ENCODE peak calls at places on chromosome X, in nine cellular contexts. T, V, P, H, I, C, A, E and J are unnamed samples.

GRCh38 chrX:4451591-4451990 is 738.1 kb upstream of the PRKX start:
- DNase-seq in A (no peak), C (no peak), I (no peak), V (no peak), T (no peak), H (no peak), E (no peak), P (no peak), J (no peak)

GRCh38 chrX:110001702-110002299 is 1.1 kb upstream of the TMEM164 start:
- DNase-seq in E (no peak), T (no peak), V (no peak), H (no peak), I (no peak), A (no peak), C (no peak), P (no peak), J (no peak)

GRCh38 chrX:130575831-130576404 is 174.1 kb downstream of the RBMX2 start:
- DNase-seq in E (peak), P (peak), H (peak), I (no peak), V (peak), C (peak), T (no peak), A (peak), J (peak)

GRCh38 chrX:119753639-119754257 is 4.6 kb upstream of the SOWAHD start:
- DNase-seq in P (no peak), E (peak), T (peak), V (peak), C (no peak), I (peak), H (peak), A (peak), J (no peak)

GRCh38 chrX:153778151-153778551 is 2.7 kb upstream of the SRPK3 start:
- DNase-seq in I (no peak), H (no peak), E (no peak), P (no peak), A (no peak), C (no peak), V (no peak), T (no peak), J (no peak)

GRCh38 chrX:11629593-11630211 is 36.0 kb downstream of the ARHGAP6 start:
- DNase-seq in A (no peak), P (no peak), E (peak), V (peak), T (no peak), C (no peak), I (no peak), H (no peak), J (peak)

GRCh38 chrX:38975368-38975767 is 174.1 kb downstream of the MID1IP1 start:
- DNase-seq in V (no peak), P (no peak), E (no peak), A (no peak), H (no peak), T (no peak), C (no peak), I (no peak), J (no peak)

GRCh38 chrX:47608130-47608810 is 11.4 kb downstream of the SYN1 start:
- DNase-seq in P (peak), T (no peak), C (no peak), A (no peak), H (no peak), I (no peak), E (no peak), V (no peak), J (no peak)

GRCh38 chrX:27675493-27675892 is 85.3 kb downstream of the DCAF8L2 start:
- DNase-seq in I (no peak), A (no peak), E (no peak), C (no peak), H (no peak), P (no peak), V (no peak), T (no peak), J (no peak)

GRCh38 chrX:110284159-110284558 is 33.7 kb downstream of the AMMECR1 start:
- DNase-seq in H (no peak), A (no peak), E (peak), C (no peak), T (no peak), V (peak), I (no peak), P (no peak), J (no peak)

GRCh38 chrX:136880003-136880451 is 498 bp downstream of the RBMX start:
- DNase-seq in V (peak), T (peak), E (peak), H (peak), C (peak), A (no peak), P (peak), I (peak), J (peak)

GRCh38 chrX:43853225-43853828 is 28.9 kb downstream of the MAOB start:
- DNase-seq in A (no peak), C (peak), V (no peak), E (no peak), I (no peak), T (no peak), P (no peak), H (no peak), J (no peak)

GRCh38 chrX:15918003-15918402 is 63.4 kb upstream of the AP1S2 start:
- DNase-seq in I (no peak), V (no peak), P (no peak), E (no peak), H (no peak), C (no peak), T (no peak), A (no peak), J (no peak)

GRCh38 chrX:154307207-154307606 is 11.6 kb downstream of the TKTL1 start:
- DNase-seq in T (no peak), C (no peak), I (no peak), P (no peak), H (no peak), A (no peak), E (no peak), V (no peak), J (no peak)

GRCh38 chrX:150365953-150366911 is 3.1 kb downstream of the MAMLD1 start:
- DNase-seq in V (peak), E (peak), A (peak), I (no peak), C (peak), P (peak), H (peak), T (peak), J (peak)